ENCODE peak calls at places on chromosomes 4 and X, in eight cellular contexts. T is psoas muscle, V is astrocyte of the spinal cord, Q is endothelial cell, N is Calu3, B is uterus, W is fibroblast of lung, X is A549. A is an unnamed sample.

GRCh38 chrX:9614016-9614415 is 149.2 kb downstream of the TBL1X start:
- DNase-seq in T (no peak), V (peak; percentile 66), Q (no peak), N (no peak), B (no peak), W (peak; percentile 92), X (peak; percentile 14), A (peak; percentile 11)

GRCh38 chr4:71729856-71730255 is 54.0 kb downstream of the GC start:
- DNase-seq in T (no peak), V (no peak), Q (no peak), N (no peak), B (no peak), W (no peak), X (no peak), A (no peak)

GRCh38 chr4:83535945-83536648 is at the start of gene GPAT3:
- DNase-seq in T (peak; percentile 89), V (peak; percentile 64), Q (peak; percentile 54), N (peak; percentile 84), B (peak; percentile 74), W (no peak), X (peak; percentile 86), A (peak; percentile 85)

GRCh38 chr4:183408791-183409190 is 35.6 kb upstream of the CDKN2AIP start:
- DNase-seq in T (no peak), V (no peak), Q (no peak), N (peak; percentile 60), B (no peak), W (no peak), X (no peak), A (no peak)

GRCh38 chrX:110086916-110087484 is 84.1 kb downstream of the TMEM164 start:
- DNase-seq in T (no peak), V (peak; percentile 87), Q (no peak), N (peak; percentile 11), B (no peak), W (peak; percentile 95), X (peak; percentile 94), A (peak; percentile 87)

GRCh38 chr4:140943486-140943885 is 187.3 kb upstream of the TBC1D9 start:
- DNase-seq in T (no peak), V (peak; percentile 73), Q (no peak), N (no peak), B (no peak), W (peak; percentile 91), X (no peak), A (no peak)

GRCh38 chr4:52824603-52825310 is 37.4 kb upstream of the RASL11B start:
- DNase-seq in T (no peak), V (no peak), Q (no peak), N (peak; percentile 22), B (no peak), W (peak; percentile 75), X (no peak), A (no peak)

GRCh38 chr4:189981970-189982369 is 41.3 kb downstream of the FRG1 start:
- DNase-seq in T (no peak), V (no peak), Q (no peak), N (no peak), B (no peak), W (no peak), X (no peak), A (no peak)

GRCh38 chr4:151911970-151912369 is 151.2 kb upstream of the GATB start:
- DNase-seq in T (no peak), V (no peak), Q (no peak), N (no peak), B (no peak), W (no peak), X (no peak), A (no peak)

GRCh38 chr4:75547647-75548387 is 8.0 kb upstream of the ODAPH start:
- DNase-seq in T (peak; percentile 41), V (no peak), Q (peak; percentile 26), N (peak; percentile 37), B (peak; percentile 23), W (peak; percentile 29), X (peak; percentile 24), A (peak; percentile 45)

GRCh38 chr4:14396183-14396582 is 606.1 kb upstream of the CPEB2 start:
- DNase-seq in T (no peak), V (no peak), Q (no peak), N (no peak), B (no peak), W (no peak), X (no peak), A (no peak)
- TF ChIP-seq CTCF in T (no peak), V (no peak), Q (no peak), N (no peak), B (no peak), W (no peak), X (no peak), A (no peak)

DNA sequence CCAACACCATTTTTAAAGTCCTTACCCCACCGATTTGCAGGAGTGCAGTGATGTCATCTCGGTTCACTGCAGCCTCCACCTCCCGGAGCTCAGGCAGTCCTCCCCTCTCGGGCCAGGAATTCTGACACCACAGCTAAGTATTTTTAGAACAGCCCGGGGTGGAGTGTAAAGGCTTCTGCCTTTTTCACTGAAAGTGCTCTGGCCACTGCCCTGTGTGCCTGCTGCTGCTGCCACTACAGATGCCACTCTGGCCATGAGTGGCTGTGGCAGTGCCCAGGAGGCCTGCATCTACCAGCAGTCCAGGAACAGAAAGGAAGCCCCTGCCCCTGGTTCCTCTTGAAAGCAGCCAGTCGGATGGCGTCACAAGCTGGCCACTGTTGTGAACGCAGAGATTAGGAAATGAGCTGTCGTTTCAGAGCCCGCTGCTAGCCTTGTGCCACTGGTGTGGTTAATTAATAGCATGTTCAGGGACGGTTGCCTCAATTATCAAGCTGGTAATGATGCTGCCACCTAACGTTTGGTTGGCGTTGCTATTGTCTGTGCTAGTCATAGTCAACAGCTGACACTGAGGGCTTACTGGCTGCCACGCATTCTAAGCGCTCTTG is 23.6 kb upstream of the TBC1D14 start:
- DNase-seq in T (peak; percentile 72), V (peak; percentile 61), Q (no peak), N (peak; percentile 60), B (peak; percentile 49), W (peak; percentile 85), X (peak; percentile 31), A (peak; percentile 58)
- TF ChIP-seq CTCF in T (peak; percentile 38), V (peak; percentile 33), Q (no peak), N (no peak), B (peak; percentile 2), W (peak; percentile 9), X (peak; percentile 23), A (no peak)

GRCh38 chr4:37594095-37594494 is 92.1 kb downstream of the RELL1 start:
- DNase-seq in T (no peak), V (no peak), Q (no peak), N (no peak), B (no peak), W (no peak), X (no peak), A (no peak)
- TF ChIP-seq CTCF in T (no peak), V (no peak), Q (no peak), N (no peak), B (no peak), W (no peak), X (no peak), A (no peak)

DNA sequence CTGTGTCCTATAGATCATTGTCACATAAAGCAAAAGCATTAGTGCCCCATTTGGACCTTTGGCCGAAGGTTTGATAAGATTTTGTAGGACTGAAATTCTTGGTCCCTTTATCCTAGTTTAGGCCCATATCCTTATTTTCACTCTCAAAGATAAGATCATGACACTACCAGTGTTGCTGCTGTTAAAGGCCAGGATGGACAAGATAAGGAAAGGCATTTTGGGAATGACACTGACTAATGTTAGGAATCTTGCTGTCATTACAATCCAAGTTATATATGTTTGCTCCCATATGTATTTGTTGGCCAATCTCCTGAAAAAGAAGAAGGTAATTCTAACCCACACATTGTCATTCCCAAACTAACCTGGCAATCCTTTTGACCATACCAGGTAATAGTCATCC is 101.3 kb upstream of the VAMP7 start:
- DNase-seq in T (no peak), V (no peak), Q (no peak), N (no peak), B (no peak), W (no peak), X (no peak), A (no peak)
- TF ChIP-seq CTCF in T (no peak), V (no peak), Q (no peak), N (no peak), B (no peak), W (no peak), X (no peak), A (no peak)

GRCh38 chrX:63012574-63012973 is 338.6 kb downstream of the SPIN4 start:
- DNase-seq in T (no peak), V (no peak), Q (no peak), N (no peak), B (no peak), W (no peak), X (peak; percentile 1), A (no peak)
- TF ChIP-seq CTCF in T (no peak), V (no peak), Q (no peak), N (no peak), B (no peak), W (no peak), X (no peak), A (no peak)

DNA sequence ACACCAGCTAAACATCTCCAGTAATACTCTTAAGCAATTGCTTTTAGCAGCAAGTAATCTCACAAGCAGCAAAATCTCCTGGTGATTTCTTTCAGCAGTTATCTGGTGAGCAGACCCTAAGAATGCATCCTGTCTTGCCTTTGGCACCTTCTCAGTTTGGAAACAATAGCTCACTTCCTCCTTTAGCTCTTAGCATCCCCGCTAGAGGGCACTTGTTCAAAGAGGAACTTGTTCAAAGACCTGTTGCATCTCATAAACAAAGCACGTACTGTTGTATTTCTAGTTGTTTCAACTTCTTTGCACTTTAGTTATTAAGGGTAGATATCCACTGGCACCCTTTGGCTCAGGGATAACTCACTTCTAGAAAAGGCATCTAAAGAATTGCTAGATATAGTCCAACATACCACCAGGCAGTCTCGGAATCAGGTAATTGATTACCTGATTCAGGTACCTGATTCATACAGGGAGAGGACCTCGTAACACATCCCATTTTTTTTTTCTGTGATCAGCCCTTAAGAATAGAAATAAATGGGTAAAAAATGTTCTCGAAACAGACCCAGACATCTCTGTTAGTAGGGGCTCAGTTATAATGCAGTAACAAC is 81.9 kb upstream of the QRFPR start:
- DNase-seq in T (no peak), V (peak; percentile 72), Q (peak; percentile 51), N (peak; percentile 58), B (no peak), W (peak; percentile 69), X (peak; percentile 62), A (peak; percentile 85)
- TF ChIP-seq CTCF in T (peak; percentile 32), V (peak; percentile 85), Q (peak; percentile 35), N (peak; percentile 27), B (peak; percentile 48), W (peak; percentile 66), X (peak; percentile 60), A (peak; percentile 63)

A was measured in MCF 10A.